ENCODE peak calls at places on chromosomes 16 and 17, in eight cellular contexts. One of them, this sample, is unnamed.

GRCh38 chr16:76389126-76389525 is 111.9 kb downstream of the CNTNAP4 start:
- DNase-seq in mesendoderm: no peak
- DNase-seq in PC-3: peak
- DNase-seq in tibial artery: no peak
- DNase-seq in Caco-2: no peak
- DNase-seq in CD4-positive, alpha-beta memory T cell: no peak
- DNase-seq in neural progenitor cell: no peak
- DNase-seq in lower leg skin: no peak
- DNase-seq in this sample: no peak

GRCh38 chr17:78572277-78573205 is 4.7 kb downstream of the DNAH17 start:
- DNase-seq in Caco-2: no peak
- DNase-seq in CD4-positive, alpha-beta memory T cell: no peak
- DNase-seq in lower leg skin: no peak
- DNase-seq in PC-3: no peak
- DNase-seq in neural progenitor cell: peak
- DNase-seq in tibial artery: no peak
- DNase-seq in mesendoderm: peak
- DNase-seq in this sample: no peak

GRCh38 chr16:11597268-11597690 is 10.6 kb upstream of the LITAF start:
- DNase-seq in lower leg skin: no peak
- DNase-seq in neural progenitor cell: no peak
- DNase-seq in PC-3: peak
- DNase-seq in CD4-positive, alpha-beta memory T cell: no peak
- DNase-seq in tibial artery: peak
- DNase-seq in Caco-2: no peak
- DNase-seq in mesendoderm: no peak
- DNase-seq in this sample: no peak

GRCh38 chr17:61157246-61157887 is 242.3 kb upstream of the TBX2 start:
- DNase-seq in lower leg skin: no peak
- DNase-seq in mesendoderm: no peak
- DNase-seq in Caco-2: no peak
- DNase-seq in CD4-positive, alpha-beta memory T cell: no peak
- DNase-seq in PC-3: no peak
- DNase-seq in neural progenitor cell: no peak
- DNase-seq in tibial artery: no peak
- DNase-seq in this sample: no peak

GRCh38 chr17:238964-239259 is 57.5 kb upstream of the DOC2B start:
- DNase-seq in CD4-positive, alpha-beta memory T cell: no peak
- DNase-seq in neural progenitor cell: no peak
- DNase-seq in Caco-2: no peak
- DNase-seq in lower leg skin: no peak
- DNase-seq in tibial artery: peak
- DNase-seq in mesendoderm: no peak
- DNase-seq in PC-3: no peak
- DNase-seq in this sample: no peak

GRCh38 chr17:74097461-74098131 is 105.9 kb upstream of the RPL38 start:
- DNase-seq in mesendoderm: no peak
- DNase-seq in neural progenitor cell: no peak
- DNase-seq in PC-3: no peak
- DNase-seq in lower leg skin: no peak
- DNase-seq in Caco-2: no peak
- DNase-seq in tibial artery: no peak
- DNase-seq in CD4-positive, alpha-beta memory T cell: no peak
- DNase-seq in this sample: no peak

GRCh38 chr17:20925954-20926353 is 116.9 kb downstream of the USP22 start:
- DNase-seq in CD4-positive, alpha-beta memory T cell: no peak
- DNase-seq in PC-3: no peak
- DNase-seq in Caco-2: no peak
- DNase-seq in lower leg skin: no peak
- DNase-seq in mesendoderm: no peak
- DNase-seq in tibial artery: no peak
- DNase-seq in neural progenitor cell: no peak
- DNase-seq in this sample: no peak

GRCh38 chr16:66728117-66728787 is 23.2 kb downstream of the DYNC1LI2 start:
- DNase-seq in PC-3: peak
- DNase-seq in mesendoderm: peak
- DNase-seq in Caco-2: peak
- DNase-seq in CD4-positive, alpha-beta memory T cell: peak
- DNase-seq in tibial artery: no peak
- DNase-seq in neural progenitor cell: peak
- DNase-seq in lower leg skin: no peak
- DNase-seq in this sample: peak

GRCh38 chr17:10771142-10771541 is 32.8 kb downstream of the TMEM238L start:
- DNase-seq in mesendoderm: no peak
- DNase-seq in PC-3: peak
- DNase-seq in lower leg skin: no peak
- DNase-seq in CD4-positive, alpha-beta memory T cell: no peak
- DNase-seq in neural progenitor cell: no peak
- DNase-seq in Caco-2: no peak
- DNase-seq in tibial artery: no peak
- DNase-seq in this sample: no peak

GRCh38 chr17:44919885-44920564 is 4.7 kb upstream of the GFAP start:
- DNase-seq in CD4-positive, alpha-beta memory T cell: peak
- DNase-seq in mesendoderm: peak
- DNase-seq in tibial artery: peak
- DNase-seq in PC-3: peak
- DNase-seq in lower leg skin: peak
- DNase-seq in neural progenitor cell: peak
- DNase-seq in Caco-2: peak
- DNase-seq in this sample: peak

GRCh38 chr16:55899857-55900256 is 24.7 kb upstream of the CES5A start:
- DNase-seq in PC-3: no peak
- DNase-seq in neural progenitor cell: no peak
- DNase-seq in lower leg skin: no peak
- DNase-seq in Caco-2: no peak
- DNase-seq in CD4-positive, alpha-beta memory T cell: no peak
- DNase-seq in mesendoderm: no peak
- DNase-seq in tibial artery: no peak
- DNase-seq in this sample: no peak

GRCh38 chr16:67541391-67542263 is 13.0 kb downstream of the RIPOR1 start:
- DNase-seq in tibial artery: no peak
- DNase-seq in PC-3: peak
- DNase-seq in neural progenitor cell: no peak
- DNase-seq in Caco-2: no peak
- DNase-seq in lower leg skin: no peak
- DNase-seq in CD4-positive, alpha-beta memory T cell: no peak
- DNase-seq in mesendoderm: peak
- DNase-seq in this sample: no peak

GRCh38 chr17:75077490-75078096 is 10.2 kb upstream of the SLC16A5 start:
- DNase-seq in neural progenitor cell: no peak
- DNase-seq in Caco-2: peak
- DNase-seq in mesendoderm: no peak
- DNase-seq in PC-3: no peak
- DNase-seq in lower leg skin: no peak
- DNase-seq in CD4-positive, alpha-beta memory T cell: peak
- DNase-seq in tibial artery: peak
- DNase-seq in this sample: peak

GRCh38 chr17:8312726-8313600 is 2.9 kb downstream of the ARHGEF15 start:
- DNase-seq in CD4-positive, alpha-beta memory T cell: no peak
- DNase-seq in tibial artery: no peak
- DNase-seq in Caco-2: no peak
- DNase-seq in PC-3: no peak
- DNase-seq in neural progenitor cell: no peak
- DNase-seq in mesendoderm: no peak
- DNase-seq in lower leg skin: no peak
- DNase-seq in this sample: no peak

GRCh38 chr16:11796227-11797165 is 562 bp downstream of the ZC3H7A start:
- DNase-seq in lower leg skin: peak
- DNase-seq in tibial artery: peak
- DNase-seq in neural progenitor cell: peak
- DNase-seq in PC-3: peak
- DNase-seq in Caco-2: peak
- DNase-seq in CD4-positive, alpha-beta memory T cell: peak
- DNase-seq in mesendoderm: peak
- DNase-seq in this sample: peak

GRCh38 chr16:89320717-89321501 is 103.4 kb downstream of the ZNF778 start:
- DNase-seq in Caco-2: peak
- DNase-seq in CD4-positive, alpha-beta memory T cell: no peak
- DNase-seq in PC-3: peak
- DNase-seq in tibial artery: no peak
- DNase-seq in mesendoderm: peak
- DNase-seq in neural progenitor cell: peak
- DNase-seq in lower leg skin: no peak
- DNase-seq in this sample: no peak

GRCh38 chr17:49210158-49211029 is at the start of the genes ABI3 and GNGT2:
- DNase-seq in neural progenitor cell: no peak
- DNase-seq in CD4-positive, alpha-beta memory T cell: peak
- DNase-seq in tibial artery: no peak
- DNase-seq in mesendoderm: peak
- DNase-seq in lower leg skin: no peak
- DNase-seq in PC-3: no peak
- DNase-seq in Caco-2: no peak
- DNase-seq in this sample: no peak

GRCh38 chr17:44149750-44150329 is 8.1 kb downstream of the HROB start:
- DNase-seq in lower leg skin: no peak
- DNase-seq in CD4-positive, alpha-beta memory T cell: no peak
- DNase-seq in mesendoderm: no peak
- DNase-seq in PC-3: no peak
- DNase-seq in neural progenitor cell: no peak
- DNase-seq in tibial artery: no peak
- DNase-seq in Caco-2: no peak
- DNase-seq in this sample: no peak

GRCh38 chr16:275041-275621 is 613 bp downstream of the RGS11 start:
- DNase-seq in tibial artery: no peak
- DNase-seq in PC-3: no peak
- DNase-seq in mesendoderm: no peak
- DNase-seq in Caco-2: peak
- DNase-seq in lower leg skin: no peak
- DNase-seq in neural progenitor cell: peak
- DNase-seq in CD4-positive, alpha-beta memory T cell: no peak
- DNase-seq in this sample: no peak
- H3K4me3 ChIP-seq in tibial artery: peak
- H3K4me3 ChIP-seq in PC-3: peak
- H3K4me3 ChIP-seq in mesendoderm: no peak
- H3K4me3 ChIP-seq in Caco-2: peak
- H3K4me3 ChIP-seq in lower leg skin: no peak
- H3K4me3 ChIP-seq in neural progenitor cell: peak
- H3K4me3 ChIP-seq in CD4-positive, alpha-beta memory T cell: no peak
- H3K4me3 ChIP-seq in this sample: peak

DNA sequence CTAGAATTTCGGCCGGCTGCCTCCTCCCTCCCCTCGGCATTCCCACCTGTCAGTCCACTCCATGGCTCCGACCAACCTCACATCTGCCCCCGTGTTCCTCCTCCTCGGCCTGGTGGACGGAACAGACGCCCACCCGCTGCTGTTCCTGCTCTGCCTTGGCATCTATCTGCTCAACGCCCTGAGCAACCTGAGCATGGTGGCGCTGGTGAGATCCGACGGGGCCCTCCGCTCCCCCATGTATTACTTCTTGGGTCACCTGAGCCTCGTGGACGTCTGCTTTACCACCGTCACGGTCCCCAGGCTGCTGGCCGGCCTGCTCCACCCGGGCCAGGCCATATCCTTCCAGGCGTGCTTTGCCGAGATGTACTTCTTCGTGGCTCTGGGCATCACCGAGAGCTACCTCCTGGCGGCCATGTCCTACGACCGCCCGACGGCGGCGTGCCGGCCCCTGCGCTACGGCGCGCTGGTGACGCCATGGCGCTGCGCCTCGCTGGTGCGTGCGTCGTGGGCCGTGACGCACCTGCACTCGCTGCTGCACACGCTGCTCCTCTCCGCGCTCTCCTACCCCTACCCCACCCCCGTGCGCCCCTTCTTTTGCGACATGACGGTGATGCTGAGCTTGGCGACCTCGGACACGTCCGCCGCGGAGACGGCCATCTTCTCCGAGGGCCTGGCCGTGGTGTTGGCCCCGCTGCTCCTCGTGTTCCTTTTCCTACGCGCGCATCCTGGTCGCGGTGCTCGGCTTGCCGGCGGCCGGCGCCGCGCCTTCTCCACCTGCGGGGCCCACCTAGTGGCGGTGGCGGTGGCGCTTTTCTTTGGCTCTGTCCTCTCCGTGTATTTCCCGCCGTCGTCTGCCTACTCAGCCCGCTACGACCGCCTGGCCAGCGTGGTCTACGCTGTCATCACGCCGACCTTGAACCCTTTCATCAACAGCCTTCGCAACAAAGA is at the start of gene OR3A2:
- DNase-seq in PC-3: no peak
- DNase-seq in tibial artery: no peak
- DNase-seq in Caco-2: no peak
- DNase-seq in neural progenitor cell: peak
- DNase-seq in lower leg skin: no peak
- DNase-seq in mesendoderm: peak
- DNase-seq in CD4-positive, alpha-beta memory T cell: peak
- DNase-seq in this sample: no peak
- H3K4me3 ChIP-seq in PC-3: no peak
- H3K4me3 ChIP-seq in tibial artery: no peak
- H3K4me3 ChIP-seq in Caco-2: no peak
- H3K4me3 ChIP-seq in neural progenitor cell: no peak
- H3K4me3 ChIP-seq in lower leg skin: no peak
- H3K4me3 ChIP-seq in mesendoderm: no peak
- H3K4me3 ChIP-seq in CD4-positive, alpha-beta memory T cell: no peak
- H3K4me3 ChIP-seq in this sample: no peak

DNA sequence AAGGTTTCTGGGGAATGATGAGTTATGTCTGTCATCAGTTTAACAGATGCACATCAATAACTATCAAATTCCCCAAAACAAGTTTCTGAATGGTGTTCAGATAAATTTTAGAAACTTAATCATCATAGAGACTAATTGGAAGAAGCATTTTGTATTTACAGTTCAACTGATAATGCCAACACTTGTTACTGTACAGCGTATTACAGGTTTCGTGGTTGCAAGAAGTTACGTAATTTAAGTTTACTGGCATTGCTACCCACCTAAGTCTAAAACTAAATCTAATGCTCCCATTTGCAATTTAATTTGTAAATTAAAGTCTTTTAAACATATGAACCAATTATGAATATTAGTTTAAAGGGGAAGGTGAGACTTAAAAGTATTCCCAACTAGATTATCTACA is 3.0 kb downstream of the SRSF1 start:
- DNase-seq in tibial artery: no peak
- DNase-seq in CD4-positive, alpha-beta memory T cell: no peak
- DNase-seq in lower leg skin: no peak
- DNase-seq in Caco-2: no peak
- DNase-seq in neural progenitor cell: no peak
- DNase-seq in mesendoderm: no peak
- DNase-seq in PC-3: no peak
- DNase-seq in this sample: no peak
- H3K4me3 ChIP-seq in tibial artery: no peak
- H3K4me3 ChIP-seq in CD4-positive, alpha-beta memory T cell: no peak
- H3K4me3 ChIP-seq in lower leg skin: no peak
- H3K4me3 ChIP-seq in Caco-2: no peak
- H3K4me3 ChIP-seq in neural progenitor cell: peak
- H3K4me3 ChIP-seq in mesendoderm: no peak
- H3K4me3 ChIP-seq in PC-3: peak
- H3K4me3 ChIP-seq in this sample: no peak

DNA sequence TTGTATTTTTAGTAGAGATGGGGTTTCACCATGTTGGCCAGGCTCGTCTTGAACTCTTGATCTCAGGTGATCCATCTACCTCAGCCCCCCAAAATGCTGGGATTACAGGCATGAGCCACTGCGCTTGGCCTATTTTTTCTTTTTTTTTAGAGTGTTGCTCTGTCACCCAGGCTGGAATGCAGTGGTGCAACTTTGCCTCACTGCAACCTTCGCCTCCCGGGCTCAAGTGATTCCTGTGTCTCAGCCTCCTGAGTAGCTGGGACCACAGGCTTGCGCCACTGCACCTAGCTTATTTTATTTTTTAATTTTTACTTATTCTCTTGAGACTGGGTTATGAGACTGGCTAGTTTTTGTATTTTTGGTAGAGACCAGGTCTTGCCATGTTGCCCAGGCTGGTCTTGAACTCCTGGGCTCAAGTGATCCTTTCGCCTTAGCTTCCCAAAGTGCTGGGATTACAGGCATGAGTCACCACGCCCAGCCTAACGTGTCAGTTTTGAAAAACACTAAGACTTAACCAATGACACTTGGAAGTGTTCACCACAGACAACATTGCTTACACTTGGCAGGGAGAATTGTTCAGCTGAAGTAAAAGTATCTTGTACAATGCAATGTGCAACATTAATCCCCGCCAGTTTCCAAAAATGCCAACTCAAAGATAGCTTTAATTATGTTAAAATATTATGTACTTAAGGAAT is 26.9 kb downstream of the ATAD5 start:
- DNase-seq in Caco-2: peak
- DNase-seq in neural progenitor cell: no peak
- DNase-seq in PC-3: no peak
- DNase-seq in CD4-positive, alpha-beta memory T cell: no peak
- DNase-seq in lower leg skin: no peak
- DNase-seq in mesendoderm: no peak
- DNase-seq in tibial artery: no peak
- DNase-seq in this sample: no peak
- H3K4me3 ChIP-seq in Caco-2: no peak
- H3K4me3 ChIP-seq in neural progenitor cell: no peak
- H3K4me3 ChIP-seq in PC-3: no peak
- H3K4me3 ChIP-seq in CD4-positive, alpha-beta memory T cell: no peak
- H3K4me3 ChIP-seq in lower leg skin: no peak
- H3K4me3 ChIP-seq in mesendoderm: no peak
- H3K4me3 ChIP-seq in tibial artery: no peak
- H3K4me3 ChIP-seq in this sample: no peak